ENCODE peak calls at places on chromosomes 16 and 17, in eight cellular contexts. Y is MM.1S, U is PC-3, K is hepatocyte, C is SK-N-SH, I is neural progenitor cell, D is HCT116, E is OCI-LY7. P is an unnamed sample.

GRCh38 chr17:68771867-68772515 is 170.8 kb upstream of the FAM20A start:
- DNase-seq in Y (peak), U (peak), K (peak), C (peak), I (peak), D (peak), E (peak), P (peak)

GRCh38 chr17:77233635-77234334 is 93.0 kb downstream of the SEC14L1 start:
- DNase-seq in Y (peak), U (peak), K (peak), C (no peak), I (no peak), D (no peak), E (peak), P (no peak)

GRCh38 chr17:20092973-20093626 is 83.9 kb downstream of the SPECC1 start:
- DNase-seq in Y (no peak), U (no peak), K (no peak), C (no peak), I (no peak), D (no peak), E (no peak), P (peak)

GRCh38 chr17:57758654-57759053 is 13.6 kb upstream of the CCDC182 start:
- DNase-seq in Y (no peak), U (no peak), K (no peak), C (peak), I (no peak), D (no peak), E (no peak), P (no peak)

GRCh38 chr17:319266-319665 is 33.3 kb downstream of the RPH3AL start:
- DNase-seq in Y (no peak), U (no peak), K (no peak), C (no peak), I (no peak), D (no peak), E (no peak), P (no peak)

GRCh38 chr17:44906010-44906646 is 6.9 kb upstream of the EFTUD2 start:
- DNase-seq in Y (no peak), U (peak), K (no peak), C (no peak), I (no peak), D (peak), E (no peak), P (no peak)

GRCh38 chr16:87366288-87366687 is 17.3 kb downstream of the FBXO31 start:
- DNase-seq in Y (no peak), U (no peak), K (no peak), C (no peak), I (no peak), D (no peak), E (no peak), P (no peak)

GRCh38 chr17:48751172-48751571 is 22.6 kb upstream of the HOXB13 start:
- DNase-seq in Y (no peak), U (peak), K (no peak), C (no peak), I (no peak), D (no peak), E (no peak), P (no peak)

GRCh38 chr17:42071810-42072209 is 21.4 kb upstream of the C17orf113 start:
- DNase-seq in Y (no peak), U (no peak), K (no peak), C (no peak), I (no peak), D (no peak), E (peak), P (no peak)

GRCh38 chr17:13266596-13266995 is 248.8 kb upstream of the ELAC2 start:
- DNase-seq in Y (no peak), U (peak), K (no peak), C (no peak), I (no peak), D (no peak), E (no peak), P (no peak)

GRCh38 chr16:51129105-51129504 is 22.0 kb downstream of the SALL1 start:
- DNase-seq in Y (no peak), U (no peak), K (peak), C (no peak), I (peak), D (no peak), E (no peak), P (no peak)

GRCh38 chr17:60472449-60472848 is 50.2 kb downstream of the CHCT1 start:
- DNase-seq in Y (no peak), U (no peak), K (no peak), C (no peak), I (no peak), D (no peak), E (no peak), P (no peak)

GRCh38 chr16:90031931-90032663 is 12.8 kb upstream of the DBNDD1 start:
- DNase-seq in Y (no peak), U (no peak), K (no peak), C (peak), I (no peak), D (no peak), E (no peak), P (no peak)

GRCh38 chr17:10114931-10115535 is 83.4 kb downstream of the GAS7 start:
- DNase-seq in Y (no peak), U (peak), K (peak), C (peak), I (no peak), D (no peak), E (peak), P (no peak)
- TF ChIP-seq CTCF in Y (no peak), U (no peak), K (no peak), C (no peak), I (no peak), D (no peak), E (no peak), P (no peak)

DNA sequence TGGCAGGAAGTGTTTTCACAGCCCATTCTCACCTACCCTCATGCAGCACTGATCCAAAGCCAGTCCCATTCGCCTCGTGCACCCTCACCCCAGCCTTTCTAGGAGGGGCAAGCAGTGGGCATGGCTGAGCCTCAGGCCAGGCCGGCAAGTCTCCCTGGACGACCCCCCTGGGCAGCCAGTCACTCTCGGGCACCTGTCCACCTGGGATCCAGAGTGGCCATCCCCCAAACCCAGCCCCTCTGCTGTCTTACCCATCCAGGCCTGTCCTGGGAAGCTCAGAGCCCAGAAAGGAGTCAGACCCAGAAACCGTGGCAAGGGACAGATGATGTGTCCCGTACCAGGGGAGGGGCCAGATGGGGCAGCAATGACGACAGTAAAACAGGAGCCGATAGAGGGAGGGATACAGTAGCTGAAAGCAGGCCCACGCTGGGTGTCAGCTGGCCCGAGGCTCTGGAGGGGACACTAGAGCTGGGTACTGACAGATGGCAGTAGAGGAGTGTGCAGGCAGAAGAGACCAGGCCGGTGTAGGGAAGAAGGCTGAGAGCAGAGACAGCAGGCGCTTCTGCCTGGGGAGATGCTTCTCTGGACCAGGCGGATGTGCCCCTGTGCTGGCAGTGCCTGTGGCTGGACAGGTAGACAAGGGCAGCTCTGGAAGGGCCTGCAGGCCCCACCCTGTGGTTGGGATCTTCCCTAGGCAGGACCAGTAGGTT is 5.8 kb downstream of the CMTM3 start:
- DNase-seq in Y (no peak), U (no peak), K (no peak), C (no peak), I (no peak), D (no peak), E (no peak), P (no peak)
- H3K27ac ChIP-seq in Y (no peak), U (no peak), K (no peak), C (no peak), I (no peak), D (no peak), E (no peak), P (no peak)

DNA sequence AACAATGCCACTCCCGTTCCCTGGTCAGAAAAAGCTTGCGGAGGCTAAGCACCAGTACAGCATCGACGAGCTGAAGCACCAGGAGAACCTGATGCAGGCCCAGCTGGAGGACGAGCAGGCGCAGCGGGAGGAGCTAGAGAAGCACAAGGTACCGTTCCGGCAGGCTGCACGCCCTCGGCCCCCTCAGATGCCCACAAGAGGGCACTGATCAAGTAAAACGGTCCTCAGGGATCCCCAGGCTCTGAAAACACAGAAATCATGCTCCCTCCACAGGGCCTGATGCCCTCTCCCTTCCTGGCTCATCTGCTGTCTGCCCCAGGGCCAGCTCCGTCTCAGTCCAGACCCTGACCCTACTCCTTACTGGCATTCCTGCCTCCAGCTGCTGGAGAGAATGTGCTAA is 21.6 kb downstream of the DRC3 start:
- DNase-seq in Y (no peak), U (peak), K (peak), C (peak), I (peak), D (peak), E (peak), P (peak)
- TF ChIP-seq EZH2phosphoT487 in Y (no peak), U (no peak), K (no peak), C (no peak), I (no peak), D (no peak), E (no peak), P (no peak)

GRCh38 chr17:71883258-71883657 is 237.6 kb upstream of the SOX9 start:
- DNase-seq in Y (no peak), U (no peak), K (no peak), C (no peak), I (no peak), D (no peak), E (no peak), P (no peak)

GRCh38 chr17:71883845-71884244 is 237.0 kb upstream of the SOX9 start:
- DNase-seq in Y (no peak), U (no peak), K (no peak), C (no peak), I (no peak), D (no peak), E (no peak), P (no peak)

GRCh38 chr17:71885662-71886061 is 235.2 kb upstream of the SOX9 start:
- DNase-seq in Y (peak), U (no peak), K (no peak), C (no peak), I (no peak), D (no peak), E (no peak), P (no peak)
- TF ChIP-seq CTCF in Y (no peak), U (peak), K (no peak), C (no peak), I (no peak), D (no peak), E (no peak), P (no peak)

GRCh38 chr16:69179255-69180010 is 7.5 kb upstream of the SNTB2 start:
- DNase-seq in Y (peak), U (peak), K (peak), C (peak), I (no peak), D (no peak), E (no peak), P (no peak)
- H3K27ac ChIP-seq in Y (no peak), U (peak), K (peak), C (peak), I (no peak), D (no peak), E (no peak), P (peak)

GRCh38 chr16:73010150-73010676 is 37.7 kb downstream of the ZFHX3 start:
- DNase-seq in Y (no peak), U (peak), K (no peak), C (peak), I (peak), D (no peak), E (no peak), P (no peak)
- TF ChIP-seq EZH2phosphoT487 in Y (no peak), U (no peak), K (no peak), C (no peak), I (no peak), D (no peak), E (no peak), P (no peak)

GRCh38 chr16:88770459-88771293 is 14.3 kb downstream of the PIEZO1 start:
- DNase-seq in Y (no peak), U (peak), K (peak), C (peak), I (peak), D (peak), E (no peak), P (peak)
- TF ChIP-seq CTCF in Y (no peak), U (no peak), K (no peak), C (no peak), I (no peak), D (no peak), E (no peak), P (no peak)

DNA sequence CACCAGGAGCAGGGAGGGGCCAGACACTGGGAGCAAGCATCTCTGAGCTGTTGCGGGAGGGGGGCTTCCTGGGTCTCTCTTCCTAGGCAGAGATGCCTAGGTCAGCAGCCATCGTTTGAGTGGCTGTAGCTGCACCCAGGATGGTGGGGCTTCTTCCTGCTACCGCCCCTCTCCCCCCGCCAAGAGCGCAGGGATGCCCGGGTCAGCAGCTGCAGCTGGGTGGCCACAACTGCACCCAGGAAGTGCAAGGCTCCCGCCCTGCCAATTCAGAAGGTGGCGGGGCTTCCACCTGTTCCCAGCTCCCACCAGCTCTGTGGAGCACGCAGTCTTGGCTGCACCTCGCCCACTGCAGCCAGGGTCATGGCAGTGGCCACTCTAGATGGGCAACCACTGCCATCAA is 47.8 kb downstream of the ESRP2 start:
- DNase-seq in Y (no peak), U (no peak), K (no peak), C (no peak), I (no peak), D (no peak), E (no peak), P (no peak)
- H3K27ac ChIP-seq in Y (no peak), U (no peak), K (no peak), C (no peak), I (no peak), D (no peak), E (no peak), P (no peak)

P was measured in GM23338.